ENCODE peak calls at places on chromosomes 16 and 17, in five cellular contexts. V is NCI-H774, J is AML-193, A is brain pericyte, N is HEK293T. S is an unnamed sample.

GRCh38 chr16:86567701-86568571 is 1.3 kb downstream of the FOXC2 start:
- DNase-seq in V (no peak), J (no peak), A (no peak), N (no peak), S (no peak)

GRCh38 chr17:39828443-39828842 is 35.7 kb downstream of the IKZF3 start:
- DNase-seq in V (no peak), J (no peak), A (no peak), N (no peak), S (no peak)

GRCh38 chr16:66695935-66696668 is 441 bp downstream of the CMTM4 start:
- DNase-seq in V (no peak), J (no peak), A (no peak), N (no peak), S (peak; percentile 50)

GRCh38 chr17:66190738-66191606 is 961 bp downstream of the CEP112 start:
- DNase-seq in V (no peak), J (no peak), A (no peak), N (peak; percentile 12), S (no peak)

GRCh38 chr17:39979021-39979660 is 1.5 kb upstream of the PSMD3 start:
- DNase-seq in V (no peak), J (no peak), A (no peak), N (no peak), S (no peak)

GRCh38 chr16:86984975-86985655 is 332.1 kb downstream of the C16orf95 start:
- DNase-seq in V (no peak), J (no peak), A (no peak), N (no peak), S (peak; percentile 84)

GRCh38 chr17:44914148-44914547 is 1.2 kb downstream of the GFAP start:
- DNase-seq in V (no peak), J (no peak), A (no peak), N (no peak), S (no peak)

GRCh38 chr17:45077643-45078042 is 16.5 kb downstream of the NMT1 start:
- DNase-seq in V (no peak), J (peak; percentile 99), A (no peak), N (no peak), S (no peak)

GRCh38 chr17:36731091-36731490 is 129.7 kb downstream of the MRM1 start:
- DNase-seq in V (peak; percentile 61), J (no peak), A (no peak), N (no peak), S (no peak)

GRCh38 chr17:79904865-79905264 is 65.6 kb upstream of the CBX4 start:
- DNase-seq in V (no peak), J (no peak), A (no peak), N (no peak), S (peak; percentile 51)

GRCh38 chr16:57091990-57092785 is at the start of gene CPNE2:
- DNase-seq in V (peak; percentile 48), J (peak; percentile 33), A (no peak), N (peak; percentile 70), S (peak; percentile 80)

GRCh38 chr16:24525970-24526559 is 13.3 kb upstream of the RBBP6 start:
- DNase-seq in V (no peak), J (no peak), A (no peak), N (no peak), S (no peak)

GRCh38 chr17:33169580-33170285 is 123.4 kb downstream of the ASIC2 start:
- DNase-seq in V (no peak), J (no peak), A (no peak), N (no peak), S (no peak)

GRCh38 chr17:43712397-43712796 is 46.2 kb downstream of the SOST start:
- DNase-seq in V (no peak), J (no peak), A (no peak), N (no peak), S (no peak)

GRCh38 chr16:64416232-64417010 is 705.4 kb downstream of the CDH11 start:
- DNase-seq in V (no peak), J (no peak), A (no peak), N (no peak), S (no peak)

GRCh38 chr17:55795098-55795497 is 44.2 kb downstream of the PCTP start:
- DNase-seq in V (peak; percentile 88), J (no peak), A (no peak), N (no peak), S (no peak)

GRCh38 chr16:19704321-19705130 is 13.5 kb downstream of the KNOP1 start:
- DNase-seq in V (no peak), J (no peak), A (no peak), N (no peak), S (peak; percentile 63)

GRCh38 chr17:48310748-48311213 is 119.2 kb downstream of the SKAP1 start:
- DNase-seq in V (peak; percentile 93), J (no peak), A (no peak), N (peak; percentile 52), S (no peak)

GRCh38 chr17:44906010-44906646 is 6.9 kb upstream of the EFTUD2 start:
- DNase-seq in V (no peak), J (no peak), A (no peak), N (no peak), S (peak; percentile 67)

GRCh38 chr16:79380990-79381389 is 219.5 kb downstream of the MAF start:
- DNase-seq in V (no peak), J (no peak), A (no peak), N (no peak), S (no peak)

GRCh38 chr17:65527857-65528591 is 33.4 kb downstream of the AXIN2 start:
- DNase-seq in V (no peak), J (no peak), A (no peak), N (no peak), S (no peak)

GRCh38 chr16:70388281-70388680 is 41.6 kb downstream of the DDX19A start:
- DNase-seq in V (no peak), J (no peak), A (no peak), N (no peak), S (no peak)

GRCh38 chr17:37516131-37516561 is 26.5 kb downstream of the DUSP14 start:
- DNase-seq in V (no peak), J (no peak), A (no peak), N (no peak), S (no peak)

GRCh38 chr16:23519282-23519681 is 9.0 kb upstream of the GGA2 start:
- DNase-seq in V (no peak), J (no peak), A (no peak), N (no peak), S (no peak)

GRCh38 chr17:38917259-38917658 is 8.2 kb upstream of the LASP1NB start:
- DNase-seq in V (no peak), J (no peak), A (no peak), N (no peak), S (no peak)

GRCh38 chr17:56635640-56636039 is 42.1 kb downstream of the NOG start:
- DNase-seq in V (no peak), J (no peak), A (no peak), N (no peak), S (no peak)

GRCh38 chr16:62035115-62036092 is 834 bp downstream of the CDH8 start:
- DNase-seq in V (peak; percentile 10), J (no peak), A (no peak), N (peak; percentile 8), S (no peak)

GRCh38 chr17:67520282-67520906 is 143.3 kb downstream of the PITPNC1 start:
- DNase-seq in V (no peak), J (peak; percentile 13), A (no peak), N (no peak), S (no peak)

GRCh38 chr16:2001035-2001434 is 8.6 kb downstream of the ZNF598 start:
- DNase-seq in V (no peak), J (no peak), A (no peak), N (no peak), S (no peak)

GRCh38 chr17:31509095-31509804 is 117.8 kb downstream of the RAB11FIP4 start:
- DNase-seq in V (no peak), J (no peak), A (no peak), N (no peak), S (no peak)

GRCh38 chr16:86676216-86676800 is 98.0 kb downstream of the FOXL1 start:
- DNase-seq in V (no peak), J (no peak), A (no peak), N (no peak), S (no peak)